ENCODE peak calls at places on chromosomes 6 and 20, in four cellular contexts. P is adrenal gland, N is nephron progenitor cell, T is fibroblast of the aortic adventitia. W is an unnamed sample.

GRCh38 chr6:109896333-109896732 is 81.8 kb upstream of the GPR6 start:
- DNase-seq in T (peak), N (no peak), P (no peak), W (peak)

GRCh38 chr6:69933239-69933638 is 66.9 kb downstream of the COL19A1 start:
- DNase-seq in N (no peak), P (no peak), T (no peak), W (no peak)

GRCh38 chr20:24768977-24769675 is 179.9 kb upstream of the CST7 start:
- DNase-seq in P (no peak), T (no peak), N (no peak), W (no peak)

GRCh38 chr6:132133734-132134490 is 182.7 kb upstream of the CCN2 start:
- DNase-seq in T (peak), P (peak), N (no peak), W (peak)

GRCh38 chr20:46126440-46127056 is 8.4 kb downstream of the CD40 start:
- DNase-seq in T (no peak), N (no peak), P (no peak), W (no peak)

GRCh38 chr6:135334169-135334568 is 153.1 kb downstream of the MYB start:
- DNase-seq in T (peak), N (no peak), P (no peak), W (peak)

GRCh38 chr6:40256831-40257230 is 322.6 kb upstream of the MOCS1 start:
- DNase-seq in N (no peak), P (no peak), T (no peak), W (no peak)

GRCh38 chr6:135419162-135419561 is 78.4 kb downstream of the AHI1 start:
- DNase-seq in P (no peak), T (peak), N (no peak), W (peak)

GRCh38 chr20:45407067-45407745 is 883 bp upstream of the DBNDD2 start:
- DNase-seq in T (peak), N (peak), P (peak), W (peak)

GRCh38 chr6:16764188-16764950 is 3.1 kb upstream of the ATXN1 start:
- DNase-seq in T (peak), P (no peak), N (no peak), W (peak)

GRCh38 chr6:35728663-35729348 is 8.0 kb upstream of the ARMC12 start:
- DNase-seq in T (no peak), P (peak), N (no peak), W (no peak)

GRCh38 chr6:33621396-33622388 is 570 bp downstream of the ITPR3 start:
- DNase-seq in T (peak), P (peak), N (peak), W (no peak)

GRCh38 chr6:16391451-16391912 is 153.1 kb downstream of the GMPR start:
- DNase-seq in P (no peak), T (peak), N (no peak), W (peak)

GRCh38 chr6:27605401-27606342 is 132.8 kb upstream of the ZNF184 start:
- DNase-seq in N (peak), T (peak), P (no peak), W (peak)

GRCh38 chr6:122623279-122623678 is 13.1 kb downstream of the PKIB start:
- DNase-seq in N (no peak), P (no peak), T (no peak), W (no peak)

GRCh38 chr6:72296375-72296774 is 325.5 kb upstream of the KCNQ5 start:
- DNase-seq in T (no peak), N (no peak), P (no peak), W (no peak)

GRCh38 chr20:44961868-44962267 is 1.7 kb upstream of the TOMM34 start:
- DNase-seq in T (peak), N (no peak), P (no peak), W (peak)

GRCh38 chr6:1988843-1989242 is 256.6 kb downstream of the GMDS start:
- DNase-seq in T (no peak), P (no peak), N (no peak), W (peak)

GRCh38 chr6:88867841-88868558 is 95.4 kb downstream of the RNGTT start:
- DNase-seq in N (no peak), P (no peak), T (peak), W (no peak)

GRCh38 chr6:129469070-129469662 is 240.8 kb downstream of the ARHGAP18 start:
- DNase-seq in T (no peak), P (no peak), N (no peak), W (no peak)
- TF ChIP-seq CTCF in T (no peak), P (no peak), N (no peak), W (no peak)

GRCh38 chr20:305745-306144 is 8.4 kb downstream of the ZCCHC3 start:
- DNase-seq in N (no peak), P (no peak), T (no peak), W (no peak)
- TF ChIP-seq CTCF in N (no peak), P (no peak), T (no peak), W (no peak)

GRCh38 chr20:33670715-33671499 is 3.3 kb downstream of the NECAB3 start:
- DNase-seq in N (no peak), T (no peak), P (no peak), W (no peak)
- TF ChIP-seq CTCF in N (no peak), T (no peak), P (no peak), W (no peak)

DNA sequence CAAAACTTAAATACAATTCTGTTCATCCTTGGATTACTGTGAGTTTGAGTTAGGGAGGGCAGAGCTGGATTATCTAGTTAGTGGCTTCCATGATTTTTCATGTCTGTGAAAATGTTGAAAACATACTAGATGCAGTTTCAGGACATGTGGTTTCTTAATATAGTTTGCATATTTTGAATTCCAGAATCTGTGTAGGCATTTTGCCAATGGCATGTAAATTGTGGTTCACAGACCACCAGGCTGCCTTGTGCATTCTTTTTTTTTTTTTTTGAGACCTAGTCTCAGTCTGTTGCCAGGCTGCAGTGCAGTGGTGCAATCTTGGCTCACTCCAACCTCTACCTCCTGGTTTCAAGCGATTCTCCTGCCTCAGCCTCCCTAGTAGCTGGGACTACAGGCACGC is 42.8 kb downstream of the CDC5L start:
- DNase-seq in P (no peak), N (no peak), T (peak), W (peak)
- TF ChIP-seq CTCF in P (no peak), N (no peak), T (no peak), W (no peak)

DNA sequence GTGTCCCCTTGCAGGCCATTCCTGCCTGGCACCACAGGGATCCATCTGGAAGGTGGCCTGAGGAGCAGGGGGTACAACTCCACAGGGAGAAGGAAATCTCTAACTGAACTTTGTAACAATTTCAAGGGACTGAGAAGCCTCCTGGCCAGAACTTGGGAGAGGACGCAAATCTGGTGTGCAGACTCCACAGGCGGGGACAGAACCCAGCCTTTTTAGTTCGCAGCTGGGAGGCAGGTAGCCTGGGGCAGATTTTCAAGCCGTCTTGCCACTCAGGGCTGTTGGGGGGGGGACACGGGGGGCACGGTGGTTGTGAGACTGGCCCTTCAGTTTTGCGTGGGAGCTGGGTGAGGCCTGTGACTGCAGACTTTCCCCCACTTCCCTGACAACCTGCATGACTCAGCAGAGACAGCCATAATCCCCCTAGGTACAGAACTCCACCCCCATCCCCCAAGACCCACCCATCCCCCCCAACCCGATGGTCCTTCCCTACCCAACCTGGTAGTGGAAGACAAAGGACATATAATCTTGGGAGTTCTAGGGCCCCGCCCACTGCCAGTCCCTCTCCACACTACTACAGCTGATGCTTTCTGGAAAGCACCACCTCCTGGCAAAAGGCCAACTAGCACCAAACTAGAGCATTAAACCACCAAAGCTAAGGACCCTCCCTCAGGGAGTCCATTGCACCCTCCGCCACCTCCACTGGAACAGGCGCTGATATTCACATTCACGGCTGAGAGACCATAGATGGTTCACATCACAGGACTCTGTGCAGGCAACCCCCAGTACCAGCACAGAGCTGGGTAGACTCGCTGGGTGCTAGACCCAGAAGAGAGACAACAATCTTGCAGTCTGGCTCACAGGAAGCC is 3.0 kb upstream of the HUS1B start:
- DNase-seq in P (no peak), T (no peak), N (no peak), W (no peak)
- TF ChIP-seq CTCF in P (no peak), T (no peak), N (no peak), W (no peak)

DNA sequence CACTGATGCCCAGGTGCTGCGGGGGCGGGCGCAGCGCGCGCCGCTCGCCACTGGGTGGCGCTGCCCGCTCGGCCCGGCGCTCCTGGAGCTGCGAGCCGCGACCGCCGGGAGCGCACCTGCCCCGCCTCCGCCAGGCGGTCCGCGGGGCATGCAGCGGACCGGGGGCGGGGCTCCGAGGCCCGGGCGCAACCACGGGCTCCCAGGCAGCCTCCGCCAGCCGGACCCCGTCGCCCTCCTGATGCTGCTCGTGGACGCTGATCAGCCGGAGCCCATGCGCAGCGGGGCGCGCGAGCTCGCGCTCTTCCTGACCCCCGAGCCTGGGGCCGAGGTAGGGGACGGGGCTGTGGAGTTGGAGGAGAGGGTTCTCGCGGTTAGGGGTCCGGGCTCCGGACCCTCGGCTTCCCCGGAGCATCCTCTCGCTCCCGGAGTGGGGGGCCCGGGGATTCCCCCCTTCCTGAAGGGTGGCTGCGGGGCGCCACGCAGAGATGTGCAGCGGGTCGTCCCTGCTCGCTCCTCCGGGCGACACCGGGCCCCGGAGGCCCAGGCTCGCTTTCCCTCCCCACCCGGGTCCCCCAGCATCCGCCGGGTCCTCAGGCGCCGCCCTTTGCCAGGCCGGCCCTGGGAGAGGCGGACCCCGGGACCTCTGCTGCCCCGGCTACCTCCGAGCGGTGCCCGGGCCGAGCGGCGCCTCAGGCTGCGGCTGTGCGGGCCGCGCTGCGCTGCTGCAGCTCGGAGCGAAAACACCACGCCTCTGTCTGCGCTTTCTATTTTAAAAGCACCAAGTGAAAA is at the start of gene BCAS4:
- DNase-seq in P (peak), N (peak), T (peak), W (peak)
- TF ChIP-seq CTCF in P (peak), N (no peak), T (peak), W (peak)

GRCh38 chr6:29976588-29977424 is 34.5 kb downstream of the HLA-A start:
- DNase-seq in P (peak), N (peak), T (peak), W (peak)
- TF ChIP-seq CTCF in P (peak), N (no peak), T (peak), W (peak)

GRCh38 chr20:9169409-9169808 is 100.5 kb downstream of the PLCB4 start:
- DNase-seq in P (no peak), T (no peak), N (no peak), W (no peak)

GRCh38 chr20:9177278-9177677 is 108.4 kb downstream of the PLCB4 start:
- DNase-seq in N (no peak), P (no peak), T (no peak), W (no peak)

DNA sequence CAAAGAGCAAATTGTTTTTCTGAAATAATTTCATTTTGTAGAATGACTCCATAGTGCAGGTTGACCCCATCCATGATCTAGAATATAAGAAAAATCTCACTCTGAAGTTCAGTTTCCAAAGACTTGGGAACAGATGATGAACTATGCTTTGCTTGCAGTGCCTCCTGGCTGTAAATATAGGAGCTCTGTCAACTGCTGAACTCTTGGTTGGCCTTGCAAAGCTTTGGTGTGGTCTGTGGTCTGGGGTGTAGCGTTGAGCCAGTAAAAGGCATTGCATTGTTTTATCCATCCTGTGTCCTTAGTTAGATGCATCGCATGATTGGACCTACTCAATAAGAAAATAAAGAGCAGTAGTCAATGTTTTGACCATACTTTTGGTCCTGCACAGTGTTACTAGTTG is 104.0 kb downstream of the PLCB4 start:
- DNase-seq in P (no peak), T (peak), N (no peak), W (peak)
- TF ChIP-seq CTCF in P (no peak), T (peak), N (no peak), W (peak)

DNA sequence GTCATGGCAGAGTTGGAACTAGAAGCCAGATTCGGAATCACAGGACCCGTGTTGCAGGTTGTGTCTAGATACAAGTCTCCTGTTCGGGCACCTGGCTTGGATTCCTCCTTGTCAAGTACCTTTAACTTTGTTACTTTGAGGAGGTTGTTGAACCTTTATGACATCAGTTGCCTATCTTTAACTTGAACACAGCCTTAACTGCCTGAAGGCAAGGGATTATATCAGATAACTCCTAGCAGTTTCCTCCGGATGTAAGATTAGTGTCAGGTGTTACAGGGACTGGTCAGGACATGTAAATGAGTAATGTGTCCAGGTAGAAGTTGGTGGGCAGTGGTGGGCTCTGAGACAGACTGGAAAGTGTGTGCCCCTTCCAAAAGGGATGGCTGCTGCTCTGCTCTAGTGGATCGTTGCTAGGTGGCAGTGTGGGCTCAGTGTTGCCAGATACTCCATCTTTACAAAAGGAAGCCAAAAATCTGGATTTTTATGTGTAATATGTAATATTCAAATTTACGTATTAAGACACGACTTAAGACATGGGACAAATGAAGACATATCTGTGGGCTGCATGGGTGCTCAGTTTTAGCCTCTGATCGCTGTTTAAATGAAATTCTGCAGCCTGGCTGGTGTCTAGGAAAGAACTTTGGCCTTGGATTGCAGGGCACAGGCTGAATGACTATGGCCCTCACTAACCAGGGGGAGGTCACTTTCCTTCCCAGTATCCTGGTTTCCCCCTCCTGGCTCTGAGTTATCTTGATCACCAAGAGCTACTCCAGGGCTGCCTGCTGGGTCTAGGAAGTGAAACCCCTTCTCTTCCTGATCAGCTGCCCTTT is 27.1 kb downstream of the CHMP4B start:
- DNase-seq in T (no peak), P (no peak), N (no peak), W (no peak)
- TF ChIP-seq CTCF in T (no peak), P (no peak), N (no peak), W (peak)

GRCh38 chr6:31405996-31406395 is 2.6 kb downstream of the MICA start:
- DNase-seq in T (no peak), P (no peak), N (no peak), W (no peak)

GRCh38 chr6:31400467-31401289 is 2.7 kb upstream of the MICA start:
- DNase-seq in T (peak), N (peak), P (peak), W (peak)

GRCh38 chr6:31401403-31401802 is 2.0 kb upstream of the MICA start:
- DNase-seq in N (no peak), P (peak), T (peak), W (peak)

GRCh38 chr6:31402324-31403282 is 792 bp upstream of the MICA start:
- DNase-seq in T (peak), N (no peak), P (peak), W (no peak)

GRCh38 chr6:31403283-31403989 is at the start of gene MICA:
- DNase-seq in P (peak), T (peak), N (peak), W (peak)
- TF ChIP-seq CTCF in P (peak), T (no peak), N (no peak), W (no peak)

W was measured in astrocyte of the spinal cord.